ENCODE peak calls at places on chromosome 7, in five cellular contexts. N is KBM-7, V is cerebellar cortex, X is astrocyte of the spinal cord, L is HuH-7.5. W is an unnamed sample.

GRCh38 chr7:110502893-110503465 is 587.9 kb upstream of the LRRN3 start:
- DNase-seq in V (no peak), X (peak), L (no peak), N (peak), W (no peak)

GRCh38 chr7:76011437-76011836 is 17.0 kb upstream of the TMEM120A start:
- DNase-seq in V (no peak), L (no peak), N (no peak), X (peak), W (no peak)

GRCh38 chr7:39035156-39035555 is 57.4 kb downstream of the POU6F2 start:
- DNase-seq in X (no peak), V (no peak), L (no peak), N (no peak), W (no peak)

GRCh38 chr7:105794741-105795729 is 81.4 kb downstream of the ATXN7L1 start:
- DNase-seq in X (peak), L (no peak), V (no peak), N (no peak), W (no peak)

GRCh38 chr7:69412331-69413146 is 185.7 kb upstream of the AUTS2 start:
- DNase-seq in X (no peak), V (no peak), L (no peak), N (no peak), W (no peak)

GRCh38 chr7:7968544-7969305 is at the start of gene GLCCI1:
- DNase-seq in V (peak), X (peak), L (peak), N (peak), W (peak)

GRCh38 chr7:155815332-155816191 is 3.3 kb upstream of the SHH start:
- DNase-seq in X (peak), L (peak), N (peak), V (peak), W (peak)

GRCh38 chr7:107505997-107506682 is 36.3 kb downstream of the GPR22 start:
- DNase-seq in V (no peak), N (no peak), L (no peak), X (peak), W (no peak)

GRCh38 chr7:77839919-77840318 is 41.3 kb downstream of the PHTF2 start:
- DNase-seq in V (no peak), X (no peak), L (no peak), N (no peak), W (no peak)

GRCh38 chr7:55132890-55133551 is 114.2 kb downstream of the EGFR start:
- DNase-seq in N (no peak), V (no peak), X (peak), L (no peak), W (peak)

GRCh38 chr7:38727184-38727940 is 96.2 kb upstream of the AMPH start:
- DNase-seq in X (no peak), V (no peak), L (no peak), N (no peak), W (no peak)

GRCh38 chr7:37510043-37510634 is 61.5 kb upstream of the ELMO1 start:
- DNase-seq in L (peak), N (peak), V (peak), X (no peak), W (no peak)

GRCh38 chr7:37489703-37490102 is 41.0 kb upstream of the ELMO1 start:
- DNase-seq in V (no peak), N (no peak), X (no peak), L (no peak), W (no peak)

GRCh38 chr7:91276909-91277308 is 12.7 kb downstream of the FZD1 start:
- DNase-seq in N (no peak), L (no peak), V (no peak), X (no peak), W (no peak)

GRCh38 chr7:3063016-3063753 is 19.5 kb upstream of the CARD11 start:
- DNase-seq in V (no peak), N (no peak), L (no peak), X (no peak), W (peak)

GRCh38 chr7:115274-115911 is 77.0 kb upstream of the FAM20C start:
- DNase-seq in L (no peak), N (peak), V (no peak), X (peak), W (no peak)

GRCh38 chr7:47962262-47962661 is 14.0 kb upstream of the PKD1L1 start:
- DNase-seq in L (no peak), V (no peak), N (no peak), X (no peak), W (no peak)

GRCh38 chr7:90271753-90272152 is 26.8 kb downstream of the CFAP69 start:
- DNase-seq in N (no peak), X (peak), L (no peak), V (no peak), W (no peak)

GRCh38 chr7:41047789-41048191 is 655.1 kb downstream of the INHBA start:
- DNase-seq in X (peak), V (no peak), N (no peak), L (no peak), W (no peak)

GRCh38 chr7:99019523-99020412 is 124.1 kb downstream of the SMURF1 start:
- DNase-seq in L (no peak), X (no peak), N (no peak), V (peak), W (no peak)

GRCh38 chr7:41731486-41732278 is 28.8 kb upstream of the INHBA start:
- DNase-seq in V (no peak), L (no peak), X (no peak), N (no peak), W (no peak)

GRCh38 chr7:118288098-118288497 is 63.6 kb downstream of the ANKRD7 start:
- DNase-seq in X (peak), N (peak), L (no peak), V (no peak), W (no peak)

GRCh38 chr7:30800785-30801252 is 29.6 kb downstream of the MINDY4 start:
- DNase-seq in N (peak), X (peak), V (peak), L (peak), W (no peak)

GRCh38 chr7:86559096-86559495 is 84.6 kb upstream of the GRM3 start:
- DNase-seq in V (no peak), N (no peak), L (no peak), X (no peak), W (no peak)

GRCh38 chr7:18151419-18151818 is 123.8 kb upstream of the PRPS1L1 start:
- DNase-seq in N (peak), L (no peak), X (no peak), V (no peak), W (no peak)

GRCh38 chr7:22565315-22565811 is 65.4 kb upstream of the STEAP1B start:
- DNase-seq in L (no peak), X (peak), N (no peak), V (no peak), W (peak)

GRCh38 chr7:95276114-95276513 is 48.2 kb downstream of the PON1 start:
- DNase-seq in V (no peak), X (no peak), N (no peak), L (no peak), W (no peak)

GRCh38 chr7:141674201-141674671 is 27.7 kb downstream of the DENND11 start:
- DNase-seq in V (no peak), N (no peak), X (peak), L (no peak), W (no peak)

GRCh38 chr7:100167912-100168323 is 499 bp downstream of the GAL3ST4 start:
- DNase-seq in X (peak), L (peak), N (no peak), V (no peak), W (no peak)

GRCh38 chr7:143367972-143368371 is 5.5 kb upstream of the FAM131B start:
- DNase-seq in L (no peak), X (no peak), V (no peak), N (no peak), W (no peak)

GRCh38 chr7:90618880-90619279 is 22.8 kb downstream of the CDK14 start:
- DNase-seq in N (no peak), V (no peak), L (no peak), X (no peak), W (no peak)

GRCh38 chr7:86504229-86504628 is 139.5 kb upstream of the GRM3 start:
- DNase-seq in V (no peak), L (no peak), X (no peak), N (no peak), W (no peak)

GRCh38 chr7:44279731-44280505 is 45.5 kb downstream of the CAMK2B start:
- DNase-seq in X (no peak), L (no peak), N (no peak), V (no peak), W (no peak)

W was measured in NK-92 treated with Interleukin-12 subunit alpha and Interleukin-12 subunit beta, amount 100 ng/mL, for 24 hours.